ENCODE peak calls at places on chromosome 1, in four cellular contexts. E is MM.1S, O is PC-3, M is SK-N-SH. N is an unnamed sample.

GRCh38 chr1:109641341-109641740 is 14.6 kb upstream of the GSTM4 start:
- DNase-seq in E (no peak), O (no peak), M (no peak), N (no peak)

GRCh38 chr1:36256558-36257374 is 32.5 kb downstream of the THRAP3 start:
- DNase-seq in E (no peak), O (no peak), M (no peak), N (no peak)

GRCh38 chr1:234607091-234608025 is 2.6 kb downstream of the IRF2BP2 start:
- DNase-seq in E (peak; percentile 69), O (peak; percentile 25), M (no peak), N (peak; percentile 64)

GRCh38 chr1:101216623-101217022 is 20.2 kb upstream of the S1PR1 start:
- DNase-seq in E (no peak), O (peak; percentile 70), M (no peak), N (no peak)

GRCh38 chr1:223776826-223777454 is 64.6 kb downstream of the CAPN2 start:
- DNase-seq in E (no peak), O (no peak), M (no peak), N (no peak)

GRCh38 chr1:205229399-205229861 is 1.7 kb downstream of the TMCC2 start:
- DNase-seq in E (peak; percentile 99), O (peak; percentile 83), M (peak; percentile 91), N (peak; percentile 53)

GRCh38 chr1:81670286-81670685 is 130.4 kb upstream of the ADGRL2 start:
- DNase-seq in E (no peak), O (peak; percentile 96), M (peak; percentile 35), N (peak; percentile 97)

GRCh38 chr1:37353871-37354270 is 120.5 kb upstream of the ZC3H12A start:
- DNase-seq in E (no peak), O (no peak), M (no peak), N (no peak)

GRCh38 chr1:172939475-172939874 is 111.3 kb downstream of the TNFSF18 start:
- DNase-seq in E (no peak), O (no peak), M (no peak), N (no peak)

GRCh38 chr1:174800221-174800791 is 199.4 kb upstream of the CACYBP start:
- DNase-seq in E (no peak), O (no peak), M (peak; percentile 43), N (peak; percentile 39)

GRCh38 chr1:2894381-2895041 is 93.0 kb upstream of the TTC34 start:
- DNase-seq in E (peak; percentile 18), O (no peak), M (no peak), N (no peak)

GRCh38 chr1:153633161-153633746 is 612 bp upstream of the CHTOP start:
- DNase-seq in E (no peak), O (peak; percentile 39), M (no peak), N (no peak)

GRCh38 chr1:79198841-79199240 is 192.3 kb upstream of the ADGRL4 start:
- DNase-seq in E (no peak), O (peak; percentile 54), M (no peak), N (peak; percentile 80)

GRCh38 chr1:5009376-5010065 is 355.1 kb downstream of the AJAP1 start:
- DNase-seq in E (no peak), O (no peak), M (no peak), N (no peak)

GRCh38 chr1:26350701-26351590 is 3.0 kb downstream of the CRYBG2 start:
- DNase-seq in E (no peak), O (peak; percentile 42), M (no peak), N (no peak)

GRCh38 chr1:8873001-8873400 is 5.5 kb downstream of the ENO1 start:
- DNase-seq in E (no peak), O (no peak), M (no peak), N (no peak)
- H3F3A ChIP-seq in E (peaks cover 24% of the 10 kb centered on the region), O (peaks cover 59% of the 10 kb centered on the region), M (peaks cover 83% of the 10 kb centered on the region), N (peaks cover 92% of the 10 kb centered on the region)

GRCh38 chr1:20399196-20399595 is 86.8 kb downstream of the CAMK2N1 start:
- DNase-seq in E (no peak), O (no peak), M (no peak), N (no peak)

GRCh38 chr1:20398744-20399143 is 87.3 kb downstream of the CAMK2N1 start:
- DNase-seq in E (no peak), O (no peak), M (no peak), N (no peak)

GRCh38 chr1:20399606-20400180 is 86.3 kb downstream of the CAMK2N1 start:
- DNase-seq in E (no peak), O (no peak), M (no peak), N (no peak)

GRCh38 chr1:20401405-20402010 is 84.5 kb downstream of the CAMK2N1 start:
- DNase-seq in E (no peak), O (no peak), M (no peak), N (no peak)

GRCh38 chr1:20400341-20401177 is 85.5 kb downstream of the CAMK2N1 start:
- DNase-seq in E (no peak), O (no peak), M (no peak), N (peak; percentile 11)
- H3K9me2 ChIP-seq in E (no peaks in the 10 kb centered on the region), O (no peaks in the 10 kb centered on the region), M (no peaks in the 10 kb centered on the region), N (no peaks in the 10 kb centered on the region)

GRCh38 chr1:225423518-225423855 is 4.4 kb downstream of the LBR start:
- DNase-seq in E (no peak), O (peak; percentile 16), M (no peak), N (no peak)
- H3K9ac ChIP-seq in E (no peak overlapping the region), O (no peak overlapping the region), M (no peak overlapping the region), N (no peak overlapping the region)

DNA sequence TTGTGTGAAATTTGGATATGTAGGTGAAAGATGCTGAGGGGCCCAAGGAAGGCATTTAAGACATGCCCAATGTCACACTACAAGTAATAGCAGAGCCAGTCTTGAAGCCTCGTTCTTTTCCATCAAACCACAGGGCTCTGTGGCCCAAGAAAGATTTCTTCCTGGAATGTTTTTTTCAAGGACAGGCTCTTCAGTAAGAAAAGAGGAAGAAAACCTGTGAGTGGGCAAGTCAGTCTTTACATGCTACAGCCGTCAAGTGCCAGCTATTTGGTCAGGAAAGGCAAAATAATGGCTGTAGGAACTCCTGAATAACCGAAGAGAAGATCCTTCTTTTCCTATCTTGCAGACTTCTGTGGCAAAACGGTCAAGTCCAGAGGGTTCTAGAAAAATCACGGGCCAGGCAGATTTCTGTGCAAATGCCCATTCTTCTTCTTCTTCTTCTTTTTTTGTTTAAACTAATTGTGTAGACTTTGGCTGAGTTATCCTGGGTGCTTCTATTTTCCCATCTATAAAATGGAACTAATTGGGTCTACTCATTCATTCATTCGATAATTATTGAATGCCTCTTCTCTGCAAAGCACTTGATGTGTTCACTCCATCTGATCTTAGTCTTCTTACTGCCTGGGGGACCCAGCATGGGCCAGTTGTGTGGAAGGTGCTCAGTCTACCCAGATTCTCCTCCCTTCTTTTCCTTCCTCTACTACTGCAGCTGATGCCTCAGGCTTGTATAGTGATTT is 1.9 kb upstream of the ID3 start:
- DNase-seq in E (no peak), O (no peak), M (no peak), N (no peak)
- H3F3A ChIP-seq in E (peaks cover 42% of the 10 kb centered on the region), O (no peaks in the 10 kb centered on the region), M (peaks cover 61% of the 10 kb centered on the region), N (peaks cover 77% of the 10 kb centered on the region)

DNA sequence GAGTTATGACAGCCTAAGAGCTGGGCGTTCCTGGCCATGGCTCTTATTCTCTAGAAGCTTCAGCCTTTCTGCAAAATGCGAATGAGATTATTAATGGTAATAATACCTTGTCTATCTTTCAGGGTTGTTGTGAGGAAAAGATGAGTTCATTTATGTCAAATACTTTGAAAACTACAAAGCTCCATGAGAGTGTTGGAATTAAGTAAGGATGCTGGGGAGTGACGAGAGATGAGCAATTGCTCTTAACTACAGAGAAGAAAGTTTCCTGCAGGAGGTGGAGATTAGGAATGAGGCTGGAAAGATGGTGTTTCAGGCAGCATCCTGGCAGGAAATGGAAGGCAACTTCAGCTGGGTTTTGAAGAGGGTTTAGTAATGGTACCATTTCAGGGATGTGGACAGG is 124.2 kb downstream of the CACNA1E start:
- DNase-seq in E (no peak), O (no peak), M (no peak), N (no peak)
- H3K9me2 ChIP-seq in E (no peaks in the 10 kb centered on the region), O (no peaks in the 10 kb centered on the region), M (no peaks in the 10 kb centered on the region), N (no peaks in the 10 kb centered on the region)

GRCh38 chr1:19390166-19390850 is 78.2 kb downstream of the SLC66A1 start:
- DNase-seq in E (no peak), O (no peak), M (no peak), N (no peak)
- H3K9ac ChIP-seq in E (no peak overlapping the region), O (no peak overlapping the region), M (peak overlapping the region; percentile 48), N (peak overlapping the region; percentile 82)

DNA sequence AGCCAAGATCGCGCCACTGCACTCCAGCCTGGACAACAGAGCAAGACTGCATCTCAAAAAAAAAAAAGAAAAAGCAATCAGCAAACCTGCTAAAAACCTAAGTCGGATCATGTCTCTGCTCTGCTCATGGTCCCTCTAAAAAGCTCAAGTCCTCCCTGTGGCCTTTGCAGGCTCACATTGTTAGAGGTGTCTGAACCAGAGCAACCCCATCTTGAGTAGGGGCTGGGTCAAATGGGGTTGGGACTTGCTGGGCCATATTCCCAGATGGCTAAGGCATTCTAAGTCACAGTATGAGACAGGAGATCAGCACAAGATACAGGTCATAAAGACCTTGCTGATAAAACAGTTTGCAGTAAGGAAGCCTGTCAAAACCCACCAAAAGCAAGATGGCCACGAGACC is 3.0 kb upstream of the DRAXIN start:
- DNase-seq in E (no peak), O (no peak), M (no peak), N (no peak)
- H3F3A ChIP-seq in E (no peaks in the 10 kb centered on the region), O (no peaks in the 10 kb centered on the region), M (peaks cover 13% of the 10 kb centered on the region), N (no peaks in the 10 kb centered on the region)

GRCh38 chr1:114043046-114043445 is 63.8 kb downstream of the OLFML3 start:
- DNase-seq in E (no peak), O (no peak), M (no peak), N (no peak)
- H3K9me2 ChIP-seq in E (no peaks in the 10 kb centered on the region), O (no peaks in the 10 kb centered on the region), M (no peaks in the 10 kb centered on the region), N (no peaks in the 10 kb centered on the region)